ENCODE peak calls at places on chromosomes 16 and 17, in four cellular contexts. I is tibial nerve, Q is stomach, G is ascending aorta. T is an unnamed sample. For H3K4me1 and H3K9me3, the result is how much of the 10 kb centered on the place peaks cover.

GRCh38 chr17:41959336-41960095 is 7.1 kb upstream of the CNP start:
- DNase-seq in I (no peak), G (no peak), Q (no peak), T (no peak)

GRCh38 chr17:60510723-60511122 is 15.3 kb downstream of the APPBP2 start:
- DNase-seq in I (no peak), G (no peak), Q (no peak), T (no peak)

GRCh38 chr17:65742433-65743312 is 181.2 kb upstream of the AXIN2 start:
- DNase-seq in G (no peak), I (no peak), Q (no peak), T (no peak)

GRCh38 chr17:60610481-60610880 is 10.5 kb downstream of the PPM1D start:
- DNase-seq in I (no peak), Q (no peak), G (no peak), T (no peak)

GRCh38 chr16:84829168-84829965 is 9.6 kb downstream of the CRISPLD2 start:
- DNase-seq in G (no peak), Q (no peak), I (no peak), T (no peak)

GRCh38 chr16:86002178-86002577 is 103.2 kb downstream of the IRF8 start:
- DNase-seq in G (no peak), I (no peak), Q (no peak), T (no peak)

GRCh38 chr16:4957720-4958509 is at the start of gene SEC14L5:
- DNase-seq in Q (peak), I (peak), G (peak), T (peak)

GRCh38 chr17:3754458-3755334 is 31.0 kb downstream of the HASPIN start:
- DNase-seq in G (no peak), I (no peak), Q (peak), T (peak)

GRCh38 chr16:87435399-87436224 is 43.5 kb downstream of the MAP1LC3B start:
- DNase-seq in Q (no peak), I (no peak), G (no peak), T (no peak)

GRCh38 chr17:1573932-1574696 is 11.5 kb upstream of the PITPNA start:
- DNase-seq in I (peak), G (no peak), Q (peak), T (peak)

GRCh38 chr17:83150369-83151055 is 71.1 kb downstream of the METRNL start:
- DNase-seq in Q (no peak), I (no peak), G (no peak), T (no peak)

GRCh38 chr16:2468725-2469398 is 2.2 kb upstream of the NTN3 start:
- DNase-seq in I (no peak), G (no peak), Q (no peak), T (no peak)

GRCh38 chr16:35733278-35733965 is 2274.0 kb downstream of the TP53TG3F start:
- DNase-seq in G (no peak), I (no peak), Q (no peak), T (no peak)

GRCh38 chr16:77037696-77038347 is 153.2 kb upstream of the MON1B start:
- DNase-seq in Q (no peak), I (no peak), G (no peak), T (no peak)

GRCh38 chr16:83441523-83441922 is 366.3 kb upstream of the HSBP1 start:
- DNase-seq in I (no peak), Q (no peak), G (no peak), T (no peak)

GRCh38 chr17:63221941-63222340 is 224.2 kb downstream of the CYB561 start:
- DNase-seq in G (no peak), Q (no peak), I (no peak), T (no peak)

GRCh38 chr17:14212401-14212800 is 24.3 kb downstream of the CDRT15 start:
- DNase-seq in I (no peak), Q (no peak), G (no peak), T (no peak)

GRCh38 chr17:33976816-33977215 is 278.3 kb upstream of the CCL2 start:
- DNase-seq in Q (no peak), G (no peak), I (no peak), T (no peak)

GRCh38 chr17:80878876-80879722 is 112.5 kb upstream of the CHMP6 start:
- DNase-seq in I (no peak), G (no peak), Q (no peak), T (no peak)

GRCh38 chr16:30357085-30357714 is 2.1 kb upstream of the CD2BP2 start:
- DNase-seq in Q (no peak), I (no peak), G (no peak), T (no peak)

GRCh38 chr16:13453938-13454553 is 465.9 kb upstream of the ERCC4 start:
- DNase-seq in I (peak), Q (peak), G (no peak), T (no peak)

GRCh38 chr17:71494045-71494444 is 626.8 kb upstream of the SOX9 start:
- DNase-seq in I (no peak), G (no peak), Q (no peak), T (no peak)

GRCh38 chr16:11586856-11587642 is at the start of gene LITAF:
- DNase-seq in G (no peak), I (peak), Q (peak), T (peak)

GRCh38 chr17:65160507-65160906 is 23.3 kb downstream of the RGS9 start:
- DNase-seq in G (no peak), I (no peak), Q (no peak), T (no peak)

GRCh38 chr16:2432801-2433505 is 3.7 kb downstream of the CCNF start:
- DNase-seq in G (no peak), I (no peak), Q (no peak), T (no peak)

GRCh38 chr16:1221628-1222552 is 3.2 kb downstream of the TPSG1 start:
- DNase-seq in Q (no peak), G (no peak), I (no peak), T (peak)

GRCh38 chr17:42518046-42518754 is 17.8 kb upstream of the NAGLU start:
- DNase-seq in Q (peak), G (peak), I (peak), T (no peak)

GRCh38 chr16:55039511-55039910 is 108.8 kb downstream of the IRX5 start:
- DNase-seq in G (no peak), Q (no peak), I (no peak), T (no peak)

GRCh38 chr16:14310519-14310991 is 239.4 kb downstream of the MRTFB start:
- DNase-seq in I (no peak), Q (no peak), G (no peak), T (no peak)

GRCh38 chr17:28472871-28473497 is 460 bp upstream of the SLC13A2 start:
- DNase-seq in G (no peak), Q (no peak), I (no peak), T (no peak)

GRCh38 chr17:60158751-60159478 is 9.1 kb downstream of the CA4 start:
- DNase-seq in I (no peak), Q (no peak), G (no peak), T (no peak)

GRCh38 chr16:3496386-3496785 is 1.1 kb upstream of the C16orf90 start:
- DNase-seq in Q (no peak), I (no peak), G (no peak), T (no peak)

GRCh38 chr17:43892672-43892975 is 14.7 kb downstream of the MPP2 start:
- DNase-seq in I (no peak), Q (no peak), G (no peak), T (no peak)

GRCh38 chr16:3087243-3087791 is 11.8 kb downstream of the ZSCAN10 start:
- DNase-seq in G (no peak), I (no peak), Q (no peak), T (no peak)

GRCh38 chr17:8248751-8249607 is at the start of gene PFAS:
- DNase-seq in G (peak), I (peak), Q (peak), T (peak)

GRCh38 chr17:65756760-65757159 is 195.3 kb upstream of the AXIN2 start:
- DNase-seq in G (no peak), I (no peak), Q (no peak), T (no peak)

GRCh38 chr16:73735018-73735417 is 561.6 kb upstream of the PSMD7 start:
- DNase-seq in I (no peak), G (no peak), Q (no peak), T (no peak)

GRCh38 chr17:63494300-63494928 is 17.6 kb downstream of the ACE start:
- DNase-seq in G (no peak), Q (no peak), I (no peak), T (no peak)

GRCh38 chr16:15811778-15812750 is 44.8 kb downstream of the MYH11 start:
- DNase-seq in Q (peak), I (no peak), G (peak), T (no peak)
- TF ChIP-seq CTCF in Q (no peak), I (no peak), G (peak), T (no peak)

GRCh38 chr17:40458851-40459482 is 15.7 kb downstream of the IGFBP4 start:
- DNase-seq in I (no peak), G (no peak), Q (no peak), T (no peak)
- H3K4me1 ChIP-seq in I (under half), G (under half), Q (half or more), T (under half)

GRCh38 chr17:78132086-78132676 is 1.6 kb downstream of the TMC8 start:
- DNase-seq in Q (peak), I (no peak), G (no peak), T (peak)
- H3K9me3 ChIP-seq in Q (under half), I (under half), G (under half), T (under half)

GRCh38 chr16:67227567-67227921 is 614 bp downstream of the TMEM208 start:
- DNase-seq in G (no peak), Q (no peak), I (no peak), T (no peak)

GRCh38 chr16:67226295-67226803 is 581 bp upstream of the TMEM208 start:
- DNase-seq in Q (no peak), I (no peak), G (no peak), T (no peak)

GRCh38 chr16:67228034-67228785 is 1.3 kb downstream of the TMEM208 start:
- DNase-seq in I (no peak), Q (no peak), G (no peak), T (no peak)

GRCh38 chr16:67228905-67229304 is 2.0 kb downstream of the TMEM208 start:
- DNase-seq in I (no peak), G (no peak), Q (no peak), T (no peak)

GRCh38 chr16:67226804-67227566 is at the start of gene TMEM208:
- DNase-seq in Q (peak), G (peak), I (peak), T (peak)
- TF ChIP-seq CTCF in Q (no peak), G (peak), I (no peak), T (no peak)

DNA sequence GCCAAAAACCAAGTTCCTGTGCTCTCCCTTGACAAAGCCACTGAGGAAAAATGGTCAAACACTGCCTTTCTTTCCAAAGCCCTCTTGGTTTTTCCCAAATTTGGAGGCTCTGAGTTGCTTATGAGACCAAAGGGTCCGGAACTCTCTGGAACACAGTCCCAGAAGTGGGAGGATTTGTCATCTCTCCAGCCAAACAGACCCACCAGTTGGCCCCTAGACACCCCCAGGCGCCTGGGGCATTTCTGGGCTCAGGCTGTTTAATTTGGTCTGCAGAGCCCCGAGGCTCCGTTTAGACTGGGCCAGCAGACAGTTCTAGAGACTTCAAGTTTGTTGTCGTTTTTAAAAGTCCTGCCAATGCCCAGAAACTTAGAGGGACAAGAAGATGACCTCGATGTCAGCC is 239.1 kb downstream of the SEC14L1 start:
- DNase-seq in I (no peak), G (no peak), Q (no peak), T (no peak)
- H3K4me1 ChIP-seq in I (half or more), G (under half), Q (half or more), T (half or more)

DNA sequence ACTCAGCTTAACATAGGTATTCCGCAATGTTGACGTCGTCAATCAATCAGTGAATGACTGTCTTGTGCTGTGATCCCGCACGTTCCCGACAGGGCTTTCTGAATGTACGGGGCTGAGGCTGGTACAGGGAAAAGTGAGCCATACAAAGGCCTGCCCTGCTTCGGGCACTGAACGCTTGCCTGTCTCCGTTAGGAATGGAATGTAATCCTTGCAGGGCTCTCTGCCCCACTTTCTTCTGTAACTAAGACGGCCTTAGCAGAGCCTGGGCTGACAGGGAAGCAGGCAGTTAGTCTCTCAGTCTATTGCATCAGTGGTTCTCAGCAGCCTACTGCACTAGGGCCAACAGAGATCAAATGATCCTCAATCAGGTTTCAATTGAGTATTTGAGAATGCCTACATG is 16.2 kb upstream of the MYH3 start:
- DNase-seq in G (no peak), I (no peak), Q (no peak), T (no peak)
- H3K9me3 ChIP-seq in G (under half), I (under half), Q (under half), T (under half)

GRCh38 chr16:23434380-23434779 is 18.6 kb downstream of the COG7 start:
- DNase-seq in Q (no peak), G (no peak), I (no peak), T (no peak)
- TF ChIP-seq CTCF in Q (no peak), G (peak), I (peak), T (peak)